ENCODE peak calls at places on chromosomes 3 and 15, in seven cellular contexts. One of them, this sample, is unnamed.

GRCh38 chr3:50664959-50665602 is 9.6 kb upstream of the DOCK3 start:
- DNase-seq in endothelial cell of umbilical vein: no peak
- DNase-seq in activated naive CD8-positive, alpha-beta T cell treated with anti-CD3 and anti-CD28 coated beads for 36 hours: no peak
- DNase-seq in iPS-NIHi11: no peak
- DNase-seq in anterior cingulate cortex: no peak
- DNase-seq in CD8-positive, alpha-beta T cell: no peak
- DNase-seq in H7: no peak
- DNase-seq in this sample: no peak

GRCh38 chr3:188764609-188765008 is 407.2 kb upstream of the TPRG1 start:
- DNase-seq in endothelial cell of umbilical vein: no peak
- DNase-seq in activated naive CD8-positive, alpha-beta T cell treated with anti-CD3 and anti-CD28 coated beads for 36 hours: no peak
- DNase-seq in iPS-NIHi11: no peak
- DNase-seq in anterior cingulate cortex: no peak
- DNase-seq in CD8-positive, alpha-beta T cell: no peak
- DNase-seq in H7: no peak
- DNase-seq in this sample: no peak

GRCh38 chr3:47098910-47099309 is 65.0 kb downstream of the SETD2 start:
- DNase-seq in endothelial cell of umbilical vein: no peak
- DNase-seq in activated naive CD8-positive, alpha-beta T cell treated with anti-CD3 and anti-CD28 coated beads for 36 hours: no peak
- DNase-seq in iPS-NIHi11: no peak
- DNase-seq in anterior cingulate cortex: no peak
- DNase-seq in CD8-positive, alpha-beta T cell: no peak
- DNase-seq in H7: no peak
- DNase-seq in this sample: no peak

GRCh38 chr3:185282696-185283373 is 29.0 kb upstream of the EHHADH start:
- DNase-seq in endothelial cell of umbilical vein: peak
- DNase-seq in activated naive CD8-positive, alpha-beta T cell treated with anti-CD3 and anti-CD28 coated beads for 36 hours: peak
- DNase-seq in iPS-NIHi11: peak
- DNase-seq in anterior cingulate cortex: peak
- DNase-seq in CD8-positive, alpha-beta T cell: peak
- DNase-seq in H7: peak
- DNase-seq in this sample: peak

GRCh38 chr3:195609229-195609628 is 25.5 kb upstream of the APOD start:
- DNase-seq in endothelial cell of umbilical vein: no peak
- DNase-seq in activated naive CD8-positive, alpha-beta T cell treated with anti-CD3 and anti-CD28 coated beads for 36 hours: no peak
- DNase-seq in iPS-NIHi11: no peak
- DNase-seq in anterior cingulate cortex: no peak
- DNase-seq in CD8-positive, alpha-beta T cell: no peak
- DNase-seq in H7: no peak
- DNase-seq in this sample: no peak

GRCh38 chr3:42667096-42667522 is 13.6 kb downstream of the ZBTB47 start:
- DNase-seq in endothelial cell of umbilical vein: no peak
- DNase-seq in activated naive CD8-positive, alpha-beta T cell treated with anti-CD3 and anti-CD28 coated beads for 36 hours: no peak
- DNase-seq in iPS-NIHi11: no peak
- DNase-seq in anterior cingulate cortex: no peak
- DNase-seq in CD8-positive, alpha-beta T cell: no peak
- DNase-seq in H7: no peak
- DNase-seq in this sample: no peak

GRCh38 chr3:61162965-61163364 is 88.3 kb downstream of the FHIT start:
- DNase-seq in endothelial cell of umbilical vein: no peak
- DNase-seq in activated naive CD8-positive, alpha-beta T cell treated with anti-CD3 and anti-CD28 coated beads for 36 hours: no peak
- DNase-seq in iPS-NIHi11: no peak
- DNase-seq in anterior cingulate cortex: no peak
- DNase-seq in CD8-positive, alpha-beta T cell: no peak
- DNase-seq in H7: no peak
- DNase-seq in this sample: no peak

GRCh38 chr3:111244760-111245159 is 173.1 kb downstream of the NECTIN3 start:
- DNase-seq in endothelial cell of umbilical vein: no peak
- DNase-seq in activated naive CD8-positive, alpha-beta T cell treated with anti-CD3 and anti-CD28 coated beads for 36 hours: no peak
- DNase-seq in iPS-NIHi11: no peak
- DNase-seq in anterior cingulate cortex: no peak
- DNase-seq in CD8-positive, alpha-beta T cell: no peak
- DNase-seq in H7: no peak
- DNase-seq in this sample: no peak

GRCh38 chr3:56137406-56137805 is 330.9 kb downstream of the ERC2 start:
- DNase-seq in endothelial cell of umbilical vein: peak
- DNase-seq in activated naive CD8-positive, alpha-beta T cell treated with anti-CD3 and anti-CD28 coated beads for 36 hours: no peak
- DNase-seq in iPS-NIHi11: no peak
- DNase-seq in anterior cingulate cortex: no peak
- DNase-seq in CD8-positive, alpha-beta T cell: no peak
- DNase-seq in H7: no peak
- DNase-seq in this sample: no peak

GRCh38 chr15:31304736-31305365 is 21.8 kb upstream of the KLF13 start:
- DNase-seq in endothelial cell of umbilical vein: no peak
- DNase-seq in activated naive CD8-positive, alpha-beta T cell treated with anti-CD3 and anti-CD28 coated beads for 36 hours: no peak
- DNase-seq in iPS-NIHi11: no peak
- DNase-seq in anterior cingulate cortex: no peak
- DNase-seq in CD8-positive, alpha-beta T cell: no peak
- DNase-seq in H7: no peak
- DNase-seq in this sample: peak

GRCh38 chr3:58214484-58215316 is 3.9 kb upstream of the DNASE1L3 start:
- DNase-seq in endothelial cell of umbilical vein: no peak
- DNase-seq in activated naive CD8-positive, alpha-beta T cell treated with anti-CD3 and anti-CD28 coated beads for 36 hours: peak
- DNase-seq in iPS-NIHi11: no peak
- DNase-seq in anterior cingulate cortex: no peak
- DNase-seq in CD8-positive, alpha-beta T cell: no peak
- DNase-seq in H7: no peak
- DNase-seq in this sample: no peak

GRCh38 chr3:118110196-118110595 is 924.5 kb downstream of the IGSF11 start:
- DNase-seq in endothelial cell of umbilical vein: no peak
- DNase-seq in activated naive CD8-positive, alpha-beta T cell treated with anti-CD3 and anti-CD28 coated beads for 36 hours: no peak
- DNase-seq in iPS-NIHi11: no peak
- DNase-seq in anterior cingulate cortex: no peak
- DNase-seq in CD8-positive, alpha-beta T cell: no peak
- DNase-seq in H7: no peak
- DNase-seq in this sample: no peak

GRCh38 chr15:84869510-84869909 is 15.0 kb upstream of the SLC28A1 start:
- DNase-seq in endothelial cell of umbilical vein: no peak
- DNase-seq in activated naive CD8-positive, alpha-beta T cell treated with anti-CD3 and anti-CD28 coated beads for 36 hours: no peak
- DNase-seq in iPS-NIHi11: no peak
- DNase-seq in anterior cingulate cortex: no peak
- DNase-seq in CD8-positive, alpha-beta T cell: no peak
- DNase-seq in H7: no peak
- DNase-seq in this sample: no peak

GRCh38 chr3:80338366-80338765 is 570.6 kb upstream of the ROBO1 start:
- DNase-seq in endothelial cell of umbilical vein: no peak
- DNase-seq in activated naive CD8-positive, alpha-beta T cell treated with anti-CD3 and anti-CD28 coated beads for 36 hours: no peak
- DNase-seq in iPS-NIHi11: no peak
- DNase-seq in anterior cingulate cortex: no peak
- DNase-seq in CD8-positive, alpha-beta T cell: no peak
- DNase-seq in H7: no peak
- DNase-seq in this sample: no peak

This sample was measured in cerebellum.